ENCODE peak calls at places on chromosomes 12 and 14, in eight cellular contexts. L is ACHN; T is ascending aorta; U is NCI-H146; H is NCI-H460; S is AG09309; X is stimulated activated CD4-positive, alpha-beta T cell treated with anti-CD3 and anti-CD28 coated beads, Interleukin-4, amount 100 ng/mL, for 48 hours; V is fibroblast of mammary gland. E is an unnamed sample.

GRCh38 chr12:114658002-114658441 is 26.0 kb downstream of the TBX3 start:
- DNase-seq in L (no peak), T (no peak), U (no peak), H (no peak), S (no peak), X (no peak), V (no peak), E (no peak)

GRCh38 chr12:49129332-49130150 is 1.7 kb downstream of the TUBA1B start:
- DNase-seq in L (no peak), T (no peak), U (no peak), H (no peak), S (no peak), X (no peak), V (no peak), E (no peak)

GRCh38 chr14:103568952-103569351 is 6.2 kb downstream of the COA8 start:
- DNase-seq in L (no peak), T (no peak), U (peak), H (no peak), S (no peak), X (no peak), V (no peak), E (no peak)

GRCh38 chr12:102917026-102917787 is at the start of gene PAH:
- DNase-seq in L (peak), T (no peak), U (peak), H (no peak), S (no peak), X (no peak), V (no peak), E (no peak)

GRCh38 chr14:105448706-105449111 is 25.9 kb upstream of the CRIP2 start:
- DNase-seq in L (peak), T (peak), U (peak), H (peak), S (no peak), X (peak), V (peak), E (peak)

GRCh38 chr12:23949212-23950010 is at the start of gene SOX5:
- DNase-seq in L (no peak), T (peak), U (peak), H (peak), S (no peak), X (no peak), V (peak), E (no peak)

GRCh38 chr14:77883479-77884238 is 83.8 kb downstream of the ADCK1 start:
- DNase-seq in L (no peak), T (no peak), U (peak), H (no peak), S (no peak), X (no peak), V (no peak), E (no peak)

GRCh38 chr14:72745546-72745945 is 148.4 kb downstream of the DPF3 start:
- DNase-seq in L (peak), T (peak), U (no peak), H (no peak), S (no peak), X (no peak), V (peak), E (no peak)

GRCh38 chr12:101018540-101018939 is 191.5 kb downstream of the SLC5A8 start:
- DNase-seq in L (peak), T (no peak), U (no peak), H (no peak), S (peak), X (no peak), V (peak), E (no peak)

GRCh38 chr12:21773263-21773741 is 1.2 kb downstream of the KCNJ8 start:
- DNase-seq in L (peak), T (peak), U (no peak), H (no peak), S (no peak), X (no peak), V (peak), E (no peak)

GRCh38 chr12:105860556-105861207 is 278.1 kb downstream of the NUAK1 start:
- DNase-seq in L (no peak), T (no peak), U (peak), H (no peak), S (no peak), X (no peak), V (no peak), E (no peak)

GRCh38 chr12:101793401-101793800 is 37.4 kb downstream of the GNPTAB start:
- DNase-seq in L (peak), T (no peak), U (no peak), H (no peak), S (no peak), X (no peak), V (peak), E (no peak)

GRCh38 chr14:74459981-74460380 is 33.1 kb downstream of the NPC2 start:
- DNase-seq in L (no peak), T (no peak), U (no peak), H (no peak), S (no peak), X (no peak), V (no peak), E (no peak)

GRCh38 chr14:102501751-102502315 is 7.7 kb downstream of the ANKRD9 start:
- DNase-seq in L (no peak), T (no peak), U (no peak), H (no peak), S (no peak), X (no peak), V (no peak), E (no peak)

GRCh38 chr12:131699434-131699833 is 11.5 kb upstream of the SFSWAP start:
- DNase-seq in L (no peak), T (no peak), U (no peak), H (peak), S (peak), X (no peak), V (peak), E (no peak)

GRCh38 chr12:122189626-122190475 is 6.9 kb downstream of the LRRC43 start:
- DNase-seq in L (no peak), T (no peak), U (no peak), H (no peak), S (no peak), X (no peak), V (no peak), E (no peak)